ENCODE peak calls at places on chromosomes 11 and 22, in eight cellular contexts. B is stomach, J is spleen, M is Panc1, W is endothelial cell of umbilical vein, G is transverse colon, C is esophagus muscularis mucosa, Q is HCT116. L is an unnamed sample. For H3K4me1, the result is how much of the 10 kb centered on the place peaks cover.

GRCh38 chr22:38751066-38751421 is 4.8 kb downstream of the SUN2 start:
- DNase-seq in B (no peak), J (peak), M (no peak), W (no peak), G (no peak), C (no peak), Q (no peak), L (no peak)

GRCh38 chr11:17600316-17601205 is 53.5 kb downstream of the OTOG start:
- DNase-seq in B (peak), J (peak), M (no peak), W (no peak), G (no peak), C (peak), Q (no peak), L (no peak)

GRCh38 chr11:1830119-1830499 is 4.7 kb upstream of the SYT8 start:
- DNase-seq in B (no peak), J (no peak), M (no peak), W (no peak), G (no peak), C (no peak), Q (no peak), L (no peak)

GRCh38 chr11:123594188-123594901 is 60.1 kb downstream of the SCN3B start:
- DNase-seq in B (no peak), J (no peak), M (no peak), W (no peak), G (no peak), C (no peak), Q (no peak), L (no peak)

GRCh38 chr11:61553373-61554171 is 27.3 kb downstream of the SYT7 start:
- DNase-seq in B (no peak), J (no peak), M (no peak), W (no peak), G (no peak), C (no peak), Q (no peak), L (no peak)

GRCh38 chr22:50201191-50202129 is 649 bp downstream of the SELENOO start:
- DNase-seq in B (peak), J (peak), M (no peak), W (no peak), G (no peak), C (no peak), Q (no peak), L (no peak)

GRCh38 chr11:108685419-108686161 is 20.7 kb downstream of the DDX10 start:
- DNase-seq in B (no peak), J (no peak), M (no peak), W (peak), G (no peak), C (no peak), Q (no peak), L (no peak)

GRCh38 chr22:46652081-46652929 is 32.1 kb downstream of the GRAMD4 start:
- DNase-seq in B (no peak), J (no peak), M (no peak), W (peak), G (peak), C (no peak), Q (no peak), L (no peak)

GRCh38 chr11:94880216-94880615 is 93.1 kb downstream of the CWC15 start:
- DNase-seq in B (no peak), J (no peak), M (peak), W (no peak), G (no peak), C (no peak), Q (peak), L (no peak)

GRCh38 chr11:94494200-94494545 is 389 bp downstream of the ANKRD49 start:
- DNase-seq in B (no peak), J (no peak), M (no peak), W (no peak), G (no peak), C (no peak), Q (no peak), L (no peak)

GRCh38 chr11:92941676-92942571 is 27.5 kb upstream of the MTNR1B start:
- DNase-seq in B (no peak), J (no peak), M (peak), W (peak), G (no peak), C (no peak), Q (peak), L (no peak)

GRCh38 chr11:48307760-48308386 is 1.9 kb downstream of the OR4S1 start:
- DNase-seq in B (peak), J (no peak), M (peak), W (peak), G (peak), C (no peak), Q (peak), L (no peak)

GRCh38 chr11:121351089-121351488 is 58.5 kb downstream of the SC5D start:
- DNase-seq in B (no peak), J (no peak), M (no peak), W (no peak), G (no peak), C (no peak), Q (no peak), L (no peak)

GRCh38 chr22:45120440-45120839 is 43.3 kb upstream of the NUP50 start:
- DNase-seq in B (no peak), J (no peak), M (no peak), W (no peak), G (no peak), C (no peak), Q (no peak), L (no peak)

GRCh38 chr22:23012081-23012622 is 58.2 kb upstream of the GNAZ start:
- DNase-seq in B (no peak), J (no peak), M (no peak), W (no peak), G (no peak), C (peak), Q (no peak), L (no peak)

GRCh38 chr11:77771135-77771534 is 49.4 kb downstream of the RSF1 start:
- DNase-seq in B (no peak), J (no peak), M (no peak), W (no peak), G (no peak), C (no peak), Q (no peak), L (no peak)

GRCh38 chr22:19207902-19208283 is 29.4 kb upstream of the SLC25A1 start:
- DNase-seq in B (no peak), J (no peak), M (no peak), W (no peak), G (no peak), C (no peak), Q (no peak), L (no peak)

DNA sequence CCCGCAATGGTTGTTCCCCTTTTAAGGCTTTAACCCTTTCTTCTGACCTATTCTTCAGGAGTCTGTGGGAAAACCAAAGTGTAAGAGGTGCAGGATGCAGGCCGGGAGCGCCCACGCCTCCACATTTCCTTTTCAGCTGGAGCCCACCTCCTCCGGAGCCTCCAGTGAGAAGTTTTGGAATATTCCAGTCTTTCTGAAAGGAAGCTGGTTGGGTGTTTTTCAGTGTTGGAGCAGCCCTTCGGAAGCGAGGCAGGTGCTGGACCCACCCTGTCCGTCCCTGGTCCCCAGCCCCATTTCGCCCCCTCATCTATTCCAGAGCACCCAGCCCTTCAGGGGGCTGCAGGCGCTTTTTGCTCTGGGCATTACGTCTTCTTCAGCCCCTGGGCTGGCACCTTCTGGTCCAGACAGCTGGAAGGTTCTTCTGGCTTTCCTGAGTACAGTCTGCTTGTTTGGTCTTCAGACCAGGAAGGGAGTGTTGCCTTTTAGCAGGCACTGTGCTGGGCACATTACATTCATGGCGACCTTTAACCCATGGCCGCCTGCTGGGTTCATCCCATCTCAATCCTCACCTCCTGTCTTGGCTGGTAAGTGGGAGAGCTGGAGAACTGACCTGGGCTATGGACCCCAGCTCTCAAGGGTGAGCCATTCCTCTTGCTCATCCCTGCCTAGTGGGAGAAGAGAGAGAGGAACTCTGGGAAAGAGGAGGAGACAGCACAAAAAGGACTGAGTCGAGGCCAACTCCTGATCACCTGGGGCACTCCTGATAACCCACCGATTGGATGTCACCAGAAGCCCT is 685 bp upstream of the THY1 start:
- DNase-seq in B (no peak), J (no peak), M (no peak), W (no peak), G (no peak), C (no peak), Q (no peak), L (no peak)
- H3K4me1 ChIP-seq in B (under half), J (under half), M (under half), W (under half), G (under half), C (under half), Q (under half), L (under half)

GRCh38 chr11:75150879-75151278 is at the start of gene SLCO2B1:
- DNase-seq in B (no peak), J (no peak), M (no peak), W (no peak), G (peak), C (no peak), Q (no peak), L (no peak)

GRCh38 chr11:75152090-75152489 is 1.2 kb downstream of the SLCO2B1 start:
- DNase-seq in B (no peak), J (no peak), M (no peak), W (no peak), G (no peak), C (no peak), Q (no peak), L (no peak)

GRCh38 chr11:75151346-75152047 is 590 bp downstream of the SLCO2B1 start:
- DNase-seq in B (no peak), J (no peak), M (no peak), W (no peak), G (peak), C (no peak), Q (no peak), L (no peak)

GRCh38 chr11:75154646-75155569 is 4.0 kb downstream of the SLCO2B1 start:
- DNase-seq in B (no peak), J (no peak), M (no peak), W (no peak), G (no peak), C (no peak), Q (no peak), L (no peak)

GRCh38 chr11:75152651-75153553 is 2.0 kb downstream of the SLCO2B1 start:
- DNase-seq in B (no peak), J (no peak), M (no peak), W (no peak), G (no peak), C (no peak), Q (no peak), L (no peak)
- H3K27ac ChIP-seq in B (no peak), J (peak), M (no peak), W (no peak), G (peak), C (peak), Q (no peak), L (no peak)

DNA sequence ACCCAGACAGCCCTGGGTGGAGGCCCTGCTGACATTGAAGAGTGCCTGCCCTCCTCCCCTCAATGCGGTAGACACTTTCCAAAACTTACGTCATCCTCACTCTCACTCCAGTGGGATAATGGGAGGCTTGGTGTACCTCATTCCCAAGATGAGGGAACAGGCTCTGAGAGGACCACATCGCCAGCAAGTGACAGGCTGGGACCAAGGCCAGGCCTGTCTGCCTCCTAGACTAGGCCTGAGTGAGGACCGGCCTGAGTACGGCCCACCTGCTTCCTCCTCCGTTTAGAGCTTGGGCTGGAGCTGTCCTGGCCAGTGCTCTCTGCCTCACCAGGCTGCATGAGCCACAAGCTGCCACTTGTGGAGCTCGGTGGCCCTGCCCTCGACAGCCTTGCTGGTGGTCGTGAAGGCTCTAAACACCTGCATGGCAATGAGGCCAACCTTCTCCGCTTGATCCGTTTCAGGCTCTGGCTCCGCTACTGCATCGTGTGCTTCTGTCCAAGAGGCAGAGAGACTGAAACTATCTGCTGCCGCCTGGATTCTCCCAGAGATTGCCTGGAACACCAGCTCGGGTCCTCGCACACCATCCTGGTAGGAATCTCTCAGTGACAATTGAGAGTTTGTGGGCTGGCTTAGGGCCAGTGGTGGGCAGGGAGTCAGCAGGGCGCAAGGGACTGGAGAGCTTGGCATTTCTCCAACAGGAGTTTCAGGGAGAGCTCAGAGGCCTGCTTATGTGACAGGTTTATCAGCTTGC is 9.5 kb downstream of the LRRC75B start:
- DNase-seq in B (no peak), J (peak), M (no peak), W (no peak), G (peak), C (no peak), Q (no peak), L (no peak)
- TF ChIP-seq POLR2AphosphoS5 in B (no peak), J (no peak), M (no peak), W (no peak), G (no peak), C (no peak), Q (no peak), L (no peak)

DNA sequence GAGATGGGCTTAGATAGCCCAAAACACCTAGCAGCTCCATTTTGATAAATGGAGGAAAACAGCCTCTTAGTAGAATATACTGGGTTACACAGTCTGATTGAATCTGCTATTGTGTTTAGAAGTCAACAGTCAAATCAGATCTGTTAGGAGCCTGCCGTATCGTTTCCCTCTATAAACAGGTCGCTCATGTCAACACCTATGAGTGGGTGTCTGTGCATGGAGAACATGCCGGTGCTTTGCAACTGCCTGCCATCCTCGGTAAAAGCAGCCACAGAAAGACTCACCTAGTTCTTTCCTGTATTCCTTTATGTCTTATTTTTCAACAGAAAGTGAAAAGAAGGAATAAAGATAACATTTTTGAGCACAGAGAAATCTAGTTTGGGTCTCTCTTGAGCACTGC is 99.4 kb downstream of the ETS1 start:
- DNase-seq in B (no peak), J (no peak), M (no peak), W (no peak), G (no peak), C (no peak), Q (no peak), L (no peak)
- H3K4me1 ChIP-seq in B (under half), J (half or more), M (under half), W (under half), G (under half), C (under half), Q (under half), L (half or more)

GRCh38 chr22:20966883-20967696 is at the start of gene AIFM3:
- DNase-seq in B (no peak), J (peak), M (no peak), W (no peak), G (no peak), C (no peak), Q (no peak), L (no peak)
- H3K27ac ChIP-seq in B (no peak), J (peak), M (no peak), W (no peak), G (peak), C (no peak), Q (no peak), L (no peak)

GRCh38 chr11:72676874-72677341 is 2.7 kb upstream of the PDE2A start:
- DNase-seq in B (peak), J (peak), M (no peak), W (peak), G (peak), C (no peak), Q (no peak), L (no peak)
- TF ChIP-seq POLR2AphosphoS5 in B (no peak), J (peak), M (no peak), W (no peak), G (no peak), C (no peak), Q (no peak), L (no peak)